ENCODE peak calls at places on chromosome 6, in six cellular contexts. X, L, Q, J, G and B are unnamed samples.

GRCh38 chr6:132950556-132950955 is 136.2 kb downstream of the RPS12 start:
- DNase-seq in X (no peak), L (no peak), Q (no peak), J (no peak), G (no peak), B (no peak)

GRCh38 chr6:159998543-159998942 is 29.7 kb downstream of the IGF2R start:
- DNase-seq in X (no peak), L (no peak), Q (no peak), J (no peak), G (no peak), B (no peak)

GRCh38 chr6:364609-365540 is 26.7 kb upstream of the IRF4 start:
- DNase-seq in X (no peak), L (no peak), Q (no peak), J (no peak), G (no peak), B (no peak)

GRCh38 chr6:83183082-83183828 is 9.8 kb downstream of the PGM3 start:
- DNase-seq in X (peak), L (no peak), Q (peak), J (peak), G (no peak), B (peak)

GRCh38 chr6:43444036-43444435 is 11.3 kb downstream of the DLK2 start:
- DNase-seq in X (no peak), L (no peak), Q (no peak), J (no peak), G (no peak), B (no peak)

GRCh38 chr6:31568537-31568961 is 3.5 kb upstream of the LTA start:
- DNase-seq in X (no peak), L (no peak), Q (no peak), J (no peak), G (no peak), B (peak)

GRCh38 chr6:131063764-131064272 is 773 bp upstream of the EPB41L2 start:
- DNase-seq in X (no peak), L (no peak), Q (no peak), J (no peak), G (no peak), B (no peak)

GRCh38 chr6:41599836-41600445 is 38.3 kb upstream of the MDFI start:
- DNase-seq in X (no peak), L (no peak), Q (no peak), J (no peak), G (no peak), B (no peak)

GRCh38 chr6:120378582-120379220 is 955.6 kb downstream of the TBC1D32 start:
- DNase-seq in X (no peak), L (no peak), Q (no peak), J (peak), G (no peak), B (peak)

GRCh38 chr6:112163295-112164257 is 76.2 kb downstream of the FAM229B start:
- DNase-seq in X (no peak), L (peak), Q (peak), J (peak), G (peak), B (peak)

GRCh38 chr6:163731215-163732013 is 316.9 kb downstream of the QKI start:
- DNase-seq in X (no peak), L (no peak), Q (no peak), J (no peak), G (no peak), B (no peak)

GRCh38 chr6:167569879-167570278 is 245.0 kb downstream of the TTLL2 start:
- DNase-seq in X (no peak), L (no peak), Q (no peak), J (no peak), G (no peak), B (no peak)

GRCh38 chr6:37241131-37241530 is 16.4 kb upstream of the TBC1D22B start:
- DNase-seq in X (no peak), L (no peak), Q (no peak), J (no peak), G (no peak), B (no peak)

GRCh38 chr6:89536230-89536629 is 102.3 kb downstream of the LYRM2 start:
- DNase-seq in X (no peak), L (no peak), Q (no peak), J (peak), G (no peak), B (no peak)

GRCh38 chr6:118963003-118963402 is 28.0 kb upstream of the MCM9 start:
- DNase-seq in X (no peak), L (no peak), Q (peak), J (peak), G (no peak), B (no peak)

GRCh38 chr6:35368038-35368887 is 25.9 kb downstream of the PPARD start:
- DNase-seq in X (no peak), L (peak), Q (peak), J (peak), G (no peak), B (peak)

GRCh38 chr6:33206864-33207568 is 1.3 kb upstream of the RING1 start:
- DNase-seq in X (no peak), L (no peak), Q (peak), J (peak), G (no peak), B (no peak)

GRCh38 chr6:130675072-130675471 is 152.1 kb upstream of the SMLR1 start:
- DNase-seq in X (no peak), L (no peak), Q (peak), J (peak), G (no peak), B (peak)

GRCh38 chr6:160348552-160349441 is 619 bp downstream of the SLC22A3 start:
- DNase-seq in X (no peak), L (no peak), Q (no peak), J (peak), G (no peak), B (peak)

GRCh38 chr6:6798430-6798829 is 209.9 kb downstream of the LY86 start:
- DNase-seq in X (no peak), L (no peak), Q (no peak), J (no peak), G (no peak), B (no peak)

GRCh38 chr6:156794963-156795362 is 17.8 kb downstream of the ARID1B start:
- DNase-seq in X (no peak), L (no peak), Q (no peak), J (no peak), G (no peak), B (no peak)

GRCh38 chr6:80382796-80383195 is 276.3 kb downstream of the BCKDHB start:
- DNase-seq in X (no peak), L (no peak), Q (peak), J (no peak), G (no peak), B (no peak)

GRCh38 chr6:112562348-112563220 is 215.5 kb downstream of the RFPL4B start:
- DNase-seq in X (no peak), L (no peak), Q (peak), J (no peak), G (no peak), B (no peak)

GRCh38 chr6:47414517-47415167 is 62.9 kb upstream of the CD2AP start:
- DNase-seq in X (no peak), L (peak), Q (peak), J (peak), G (no peak), B (peak)

GRCh38 chr6:142933701-142934100 is 11.3 kb downstream of the HIVEP2 start:
- DNase-seq in X (no peak), L (no peak), Q (no peak), J (no peak), G (no peak), B (no peak)

GRCh38 chr6:122778334-122778733 is 1.2 kb upstream of the FABP7 start:
- DNase-seq in X (no peak), L (no peak), Q (no peak), J (no peak), G (no peak), B (no peak)

GRCh38 chr6:170093276-170093657 is 197.6 kb downstream of the DLL1 start:
- DNase-seq in X (no peak), L (no peak), Q (no peak), J (no peak), G (no peak), B (no peak)

GRCh38 chr6:106000935-106001334 is 85.2 kb upstream of the PRDM1 start:
- DNase-seq in X (no peak), L (no peak), Q (no peak), J (no peak), G (no peak), B (no peak)

GRCh38 chr6:169933839-169934698 is 182.6 kb downstream of the ERMARD start:
- DNase-seq in X (peak), L (peak), Q (no peak), J (no peak), G (peak), B (no peak)

GRCh38 chr6:121890307-121890910 is 455.0 kb downstream of the GJA1 start:
- DNase-seq in X (no peak), L (no peak), Q (no peak), J (no peak), G (no peak), B (no peak)

GRCh38 chr6:104525677-104526322 is 333.9 kb downstream of the HACE1 start:
- DNase-seq in X (peak), L (peak), Q (peak), J (peak), G (peak), B (peak)
- H3K4me3 ChIP-seq in X (peak), L (no peak), Q (peak), J (peak), G (peak), B (peak)

GRCh38 chr6:2449572-2449940 is 204.2 kb upstream of the GMDS start:
- DNase-seq in X (no peak), L (no peak), Q (no peak), J (no peak), G (no peak), B (no peak)

GRCh38 chr6:2447318-2447717 is 201.9 kb upstream of the GMDS start:
- DNase-seq in X (no peak), L (no peak), Q (no peak), J (no peak), G (no peak), B (no peak)

GRCh38 chr6:2454180-2454579 is 208.8 kb upstream of the GMDS start:
- DNase-seq in X (no peak), L (no peak), Q (peak), J (no peak), G (no peak), B (no peak)

GRCh38 chr6:2450546-2450945 is 205.1 kb upstream of the GMDS start:
- DNase-seq in X (no peak), L (peak), Q (no peak), J (peak), G (peak), B (peak)

DNA sequence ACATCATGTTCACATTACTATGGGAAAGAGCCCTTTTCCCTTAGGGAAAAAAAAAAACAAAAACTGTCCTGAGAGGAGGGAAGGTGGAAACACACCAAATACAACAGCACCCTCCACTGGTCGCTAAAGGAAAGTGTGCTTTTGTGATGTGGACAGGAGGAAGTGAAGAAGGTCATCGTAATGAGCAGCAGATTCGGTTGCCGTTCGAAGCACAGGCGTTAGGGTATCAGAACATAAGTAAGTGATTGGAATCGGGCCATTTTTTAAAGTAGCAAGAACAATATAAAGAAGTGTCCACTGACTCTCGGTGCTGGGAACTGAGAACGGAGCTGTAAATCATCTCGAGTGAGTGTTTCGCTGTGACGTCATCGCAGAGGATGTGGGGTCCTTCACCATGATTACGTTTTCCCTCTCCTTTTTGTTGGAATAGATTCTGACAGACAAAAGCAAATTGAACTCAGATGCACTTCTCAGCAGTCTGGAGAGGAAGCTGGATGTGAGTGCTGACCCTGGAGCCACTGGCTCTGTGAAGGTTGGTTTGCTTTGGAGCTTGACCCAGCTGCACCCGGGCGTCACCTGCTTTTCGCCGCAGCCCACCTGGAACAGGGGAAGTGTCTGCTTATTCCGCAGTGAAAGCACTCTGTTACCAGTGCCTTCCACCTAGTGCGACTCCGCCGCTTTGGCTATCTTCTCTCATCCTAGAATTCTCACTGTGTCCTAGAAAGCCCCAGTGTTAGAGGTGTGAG is 203.6 kb upstream of the GMDS start:
- DNase-seq in X (no peak), L (peak), Q (peak), J (peak), G (no peak), B (peak)
- H3K4me3 ChIP-seq in X (no peak), L (no peak), Q (peak), J (no peak), G (no peak), B (peak)

GRCh38 chr6:24940311-24940917 is 4.7 kb upstream of the RIPOR2 start:
- DNase-seq in X (no peak), L (no peak), Q (no peak), J (no peak), G (no peak), B (no peak)
- H3K4me3 ChIP-seq in X (no peak), L (no peak), Q (no peak), J (no peak), G (no peak), B (no peak)

GRCh38 chr6:150068786-150069648 is at the start of gene ULBP3:
- DNase-seq in X (peak), L (peak), Q (peak), J (peak), G (peak), B (peak)
- H3K4me3 ChIP-seq in X (peak), L (peak), Q (peak), J (peak), G (peak), B (peak)

GRCh38 chr6:39933669-39934059 is 598 bp downstream of the MOCS1 start:
- DNase-seq in X (no peak), L (no peak), Q (no peak), J (no peak), G (no peak), B (no peak)
- H3K4me3 ChIP-seq in X (peak), L (peak), Q (peak), J (peak), G (peak), B (peak)

DNA sequence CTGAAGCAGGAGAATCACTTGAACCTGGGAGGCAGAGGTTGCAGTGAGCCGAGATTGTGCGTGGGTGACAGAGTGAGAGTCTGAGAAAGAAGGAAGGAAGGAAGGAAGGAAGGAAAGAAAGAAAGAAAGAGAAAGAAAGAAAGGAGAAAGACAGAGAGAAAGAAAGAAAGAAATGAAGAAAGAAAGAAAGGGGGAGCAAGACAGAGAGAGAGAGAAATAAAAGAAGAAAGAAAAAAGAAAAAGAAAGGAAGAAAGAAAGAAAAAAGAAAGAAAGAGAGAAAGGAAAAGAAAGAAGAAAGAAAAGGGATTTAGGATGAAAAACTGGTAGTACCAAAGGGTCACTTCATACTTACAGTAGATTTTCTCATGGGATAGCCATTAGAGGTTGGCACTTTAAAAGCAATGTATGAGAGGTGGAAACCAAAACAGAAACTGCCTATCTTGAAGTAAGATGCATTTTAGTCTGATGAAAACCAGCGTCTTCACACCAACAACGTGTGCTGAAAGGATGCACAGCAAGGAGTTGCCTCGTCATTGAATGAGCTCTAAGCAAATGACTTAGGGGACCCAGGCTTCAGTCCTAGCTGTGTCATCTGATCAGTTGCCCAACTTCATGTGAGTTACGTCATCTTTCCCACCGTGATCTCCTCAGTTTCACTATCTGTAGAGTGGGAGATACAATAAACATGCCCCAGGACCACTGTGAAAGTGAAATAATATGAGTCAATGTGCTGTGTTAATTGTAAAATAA is 133.9 kb upstream of the NEDD9 start:
- DNase-seq in X (no peak), L (no peak), Q (no peak), J (no peak), G (no peak), B (no peak)
- H3K4me3 ChIP-seq in X (no peak), L (no peak), Q (no peak), J (no peak), G (no peak), B (no peak)

GRCh38 chr6:137708481-137708880 is 158.6 kb upstream of the TNFAIP3 start:
- DNase-seq in X (no peak), L (no peak), Q (no peak), J (no peak), G (no peak), B (no peak)

GRCh38 chr6:137706065-137706422 is 161.0 kb upstream of the TNFAIP3 start:
- DNase-seq in X (no peak), L (no peak), Q (no peak), J (no peak), G (no peak), B (no peak)

GRCh38 chr6:137709424-137710281 is 157.4 kb upstream of the TNFAIP3 start:
- DNase-seq in X (no peak), L (no peak), Q (peak), J (peak), G (no peak), B (peak)

GRCh38 chr6:137707038-137707589 is 159.9 kb upstream of the TNFAIP3 start:
- DNase-seq in X (no peak), L (no peak), Q (no peak), J (no peak), G (no peak), B (no peak)

GRCh38 chr6:137707590-137708360 is 159.3 kb upstream of the TNFAIP3 start:
- DNase-seq in X (peak), L (peak), Q (peak), J (peak), G (peak), B (peak)
- H3K4me3 ChIP-seq in X (no peak), L (no peak), Q (no peak), J (no peak), G (peak), B (no peak)

GRCh38 chr6:124964764-124965105 is 2.5 kb downstream of the RNF217 start:
- DNase-seq in X (no peak), L (no peak), Q (no peak), J (peak), G (no peak), B (no peak)
- H3K4me3 ChIP-seq in X (peak), L (no peak), Q (peak), J (peak), G (peak), B (peak)